ENCODE peak calls at places on chromosomes 3 and 15, in four cellular contexts. One of them, this sample, is unnamed.
A peak's percentile ranks its signal among the peaks of the same experiment; 100 is the strongest.

GRCh38 chr15:99976000-99976399 is 242.8 kb upstream of the LYSMD4 start:
- DNase-seq in tibial nerve: no peak
- DNase-seq in right atrium auricular region: no peak
- DNase-seq in psoas muscle: no peak
- DNase-seq in this sample: no peak

GRCh38 chr3:80993241-80993945 is 768.1 kb downstream of the GBE1 start:
- DNase-seq in tibial nerve: no peak
- DNase-seq in psoas muscle: no peak
- DNase-seq in right atrium auricular region: no peak
- DNase-seq in this sample: no peak

GRCh38 chr3:54527953-54528352 is 399.9 kb downstream of the LRTM1 start:
- DNase-seq in right atrium auricular region: no peak
- DNase-seq in psoas muscle: peak; percentile 24
- DNase-seq in tibial nerve: no peak
- DNase-seq in this sample: no peak

GRCh38 chr3:13093687-13094086 is 20.5 kb upstream of the IQSEC1 start:
- DNase-seq in tibial nerve: no peak
- DNase-seq in right atrium auricular region: no peak
- DNase-seq in psoas muscle: no peak
- DNase-seq in this sample: no peak

GRCh38 chr3:41102053-41102556 is 97.2 kb upstream of the CTNNB1 start:
- DNase-seq in right atrium auricular region: no peak
- DNase-seq in psoas muscle: no peak
- DNase-seq in tibial nerve: no peak
- DNase-seq in this sample: no peak

GRCh38 chr15:74275957-74276356 is 39.8 kb downstream of the CCDC33 start:
- DNase-seq in psoas muscle: no peak
- DNase-seq in tibial nerve: no peak
- DNase-seq in right atrium auricular region: no peak
- DNase-seq in this sample: no peak

GRCh38 chr3:123448503-123449091 is at the start of gene ADCY5:
- DNase-seq in right atrium auricular region: no peak
- DNase-seq in tibial nerve: no peak
- DNase-seq in psoas muscle: peak; percentile 19
- DNase-seq in this sample: no peak

GRCh38 chr3:189270248-189270832 is 98.6 kb downstream of the TPRG1 start:
- DNase-seq in psoas muscle: peak; percentile 32
- DNase-seq in right atrium auricular region: no peak
- DNase-seq in tibial nerve: no peak
- DNase-seq in this sample: peak; percentile 21

GRCh38 chr3:12076021-12076420 is 71.8 kb downstream of the SYN2 start:
- DNase-seq in psoas muscle: no peak
- DNase-seq in right atrium auricular region: no peak
- DNase-seq in tibial nerve: no peak
- DNase-seq in this sample: no peak

GRCh38 chr3:153099131-153099530 is 62.9 kb upstream of the RAP2B start:
- DNase-seq in tibial nerve: no peak
- DNase-seq in right atrium auricular region: no peak
- DNase-seq in psoas muscle: no peak
- DNase-seq in this sample: no peak

GRCh38 chr3:117444175-117444574 is 734.6 kb downstream of the TUSC7 start:
- DNase-seq in tibial nerve: no peak
- DNase-seq in psoas muscle: no peak
- DNase-seq in right atrium auricular region: no peak
- DNase-seq in this sample: no peak

GRCh38 chr3:55467099-55467498 is 20.0 kb downstream of the WNT5A start:
- DNase-seq in right atrium auricular region: no peak
- DNase-seq in psoas muscle: no peak
- DNase-seq in tibial nerve: no peak
- DNase-seq in this sample: no peak

GRCh38 chr3:73558399-73559075 is 66.2 kb downstream of the PDZRN3 start:
- DNase-seq in tibial nerve: no peak
- DNase-seq in psoas muscle: no peak
- DNase-seq in right atrium auricular region: no peak
- DNase-seq in this sample: no peak

DNA sequence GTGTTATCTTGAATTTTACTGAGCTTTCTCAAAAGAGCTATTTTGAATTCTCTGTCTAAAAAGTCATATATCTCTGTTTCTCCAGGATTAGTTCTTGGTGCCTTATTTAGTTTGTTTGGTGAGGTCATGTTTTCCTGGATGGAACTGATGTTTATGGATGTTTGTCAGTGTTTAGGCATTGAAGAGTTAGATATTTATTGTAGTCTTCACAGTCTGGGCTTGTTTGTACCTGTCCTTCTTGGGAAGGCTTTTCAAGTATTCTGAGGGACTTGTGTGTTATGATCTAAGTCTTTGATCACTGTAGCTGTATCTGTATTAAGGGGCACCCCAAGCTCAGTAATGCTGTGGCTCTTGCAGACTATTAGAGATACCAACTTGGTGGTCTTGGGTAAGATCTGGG is 10.6 kb upstream of the RAD51 start:
- DNase-seq in right atrium auricular region: no peak
- DNase-seq in tibial nerve: no peak
- DNase-seq in psoas muscle: no peak
- DNase-seq in this sample: no peak
- H3K27me3 ChIP-seq in right atrium auricular region: no peaks in the 10 kb centered on the region
- H3K27me3 ChIP-seq in tibial nerve: no peaks in the 10 kb centered on the region
- H3K27me3 ChIP-seq in psoas muscle: no peaks in the 10 kb centered on the region
- H3K27me3 ChIP-seq in this sample: no peaks in the 10 kb centered on the region

GRCh38 chr15:36885709-36886108 is 214.6 kb downstream of the MEIS2 start:
- DNase-seq in tibial nerve: no peak
- DNase-seq in right atrium auricular region: no peak
- DNase-seq in psoas muscle: no peak
- DNase-seq in this sample: no peak

GRCh38 chr15:36886135-36887011 is 214.0 kb downstream of the MEIS2 start:
- DNase-seq in tibial nerve: no peak
- DNase-seq in psoas muscle: no peak
- DNase-seq in right atrium auricular region: no peak
- DNase-seq in this sample: no peak

GRCh38 chr15:36888018-36888992 is 212.0 kb downstream of the MEIS2 start:
- DNase-seq in tibial nerve: no peak
- DNase-seq in psoas muscle: no peak
- DNase-seq in right atrium auricular region: no peak
- DNase-seq in this sample: peak; percentile 19

GRCh38 chr15:36884404-36885335 is 215.7 kb downstream of the MEIS2 start:
- DNase-seq in right atrium auricular region: no peak
- DNase-seq in tibial nerve: no peak
- DNase-seq in psoas muscle: no peak
- DNase-seq in this sample: no peak

GRCh38 chr15:36887214-36888017 is 212.9 kb downstream of the MEIS2 start:
- DNase-seq in right atrium auricular region: no peak
- DNase-seq in tibial nerve: no peak
- DNase-seq in psoas muscle: no peak
- DNase-seq in this sample: no peak
- H3K4me3 ChIP-seq in right atrium auricular region: peak overlapping the region; percentile 16
- H3K4me3 ChIP-seq in tibial nerve: no peak overlapping the region
- H3K4me3 ChIP-seq in psoas muscle: no peak overlapping the region
- H3K4me3 ChIP-seq in this sample: peak overlapping the region; percentile 37

DNA sequence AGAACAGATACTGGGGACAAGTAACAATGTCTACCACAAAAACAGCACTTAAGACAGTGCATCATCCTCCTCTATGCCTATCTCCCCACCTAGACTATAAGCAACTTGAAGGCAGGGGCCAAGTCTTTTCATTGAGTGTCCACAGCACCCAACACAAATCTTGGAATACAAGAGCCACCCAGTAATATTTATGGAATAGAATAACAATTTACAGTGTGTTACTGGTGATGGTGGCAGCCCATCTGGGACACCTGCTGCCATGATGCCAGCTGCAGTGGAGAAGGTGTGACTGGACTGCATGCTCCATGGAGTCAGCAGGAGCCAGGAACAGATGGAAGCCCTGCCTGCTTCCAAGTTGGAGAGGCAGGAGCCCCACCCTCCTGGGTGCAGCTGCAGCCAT is 94.7 kb downstream of the TPRA1 start:
- DNase-seq in psoas muscle: no peak
- DNase-seq in tibial nerve: no peak
- DNase-seq in right atrium auricular region: no peak
- DNase-seq in this sample: no peak
- H3K9me3 ChIP-seq in psoas muscle: no peaks in the 10 kb centered on the region
- H3K9me3 ChIP-seq in tibial nerve: no peaks in the 10 kb centered on the region
- H3K9me3 ChIP-seq in right atrium auricular region: no peaks in the 10 kb centered on the region
- H3K9me3 ChIP-seq in this sample: no peaks in the 10 kb centered on the region

GRCh38 chr3:195823286-195823685 is 11.6 kb upstream of the MUC4 start:
- DNase-seq in right atrium auricular region: no peak
- DNase-seq in psoas muscle: no peak
- DNase-seq in tibial nerve: no peak
- DNase-seq in this sample: no peak
- H3K27me3 ChIP-seq in right atrium auricular region: no peaks in the 10 kb centered on the region
- H3K27me3 ChIP-seq in psoas muscle: no peaks in the 10 kb centered on the region
- H3K27me3 ChIP-seq in tibial nerve: no peaks in the 10 kb centered on the region
- H3K27me3 ChIP-seq in this sample: peaks cover 10% of the 10 kb centered on the region

DNA sequence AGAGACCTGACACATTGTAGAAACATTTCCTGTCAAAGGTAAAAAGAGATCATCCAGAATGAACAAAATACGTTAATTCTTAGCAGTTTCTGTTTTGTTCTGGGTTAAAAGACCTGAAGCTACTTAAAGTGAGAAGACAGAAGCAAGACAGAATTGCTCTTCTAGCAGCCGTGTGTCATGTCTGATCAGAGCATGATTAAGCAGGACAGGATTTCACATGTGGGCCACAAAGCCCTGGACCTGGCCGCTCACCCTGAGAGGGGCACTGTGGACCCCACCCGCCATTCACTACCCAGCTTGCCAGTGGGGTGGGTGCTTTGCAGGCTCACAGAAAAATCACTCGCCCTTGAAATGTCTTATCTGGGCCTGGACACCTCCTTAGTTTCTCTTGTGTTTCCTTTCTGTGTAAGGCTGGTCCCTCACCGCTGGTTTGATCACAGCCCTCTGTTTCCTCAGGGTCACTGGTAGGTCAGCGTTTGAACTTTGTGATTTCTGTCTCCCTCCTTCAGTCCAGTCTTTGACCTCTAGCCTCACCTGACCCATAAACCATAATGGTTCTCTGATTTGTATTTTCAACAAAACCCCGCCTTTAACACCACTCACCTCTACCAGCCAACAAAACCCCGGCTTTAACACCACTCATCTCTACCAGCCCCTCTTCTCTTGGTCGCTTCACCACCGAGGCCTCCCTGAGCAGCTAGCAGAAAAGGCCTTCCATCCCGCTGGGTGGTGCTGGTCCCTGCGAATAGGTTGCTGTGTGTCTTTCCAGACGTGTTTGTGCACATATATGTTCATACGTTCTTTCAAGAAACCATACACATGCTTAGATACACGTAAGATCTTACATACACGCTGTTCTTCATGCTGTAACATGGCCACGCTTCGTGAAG is 185.0 kb downstream of the OR4M2 start:
- DNase-seq in psoas muscle: no peak
- DNase-seq in right atrium auricular region: no peak
- DNase-seq in tibial nerve: no peak
- DNase-seq in this sample: no peak
- H3K4me3 ChIP-seq in psoas muscle: no peak overlapping the region
- H3K4me3 ChIP-seq in right atrium auricular region: no peak overlapping the region
- H3K4me3 ChIP-seq in tibial nerve: no peak overlapping the region
- H3K4me3 ChIP-seq in this sample: no peak overlapping the region

DNA sequence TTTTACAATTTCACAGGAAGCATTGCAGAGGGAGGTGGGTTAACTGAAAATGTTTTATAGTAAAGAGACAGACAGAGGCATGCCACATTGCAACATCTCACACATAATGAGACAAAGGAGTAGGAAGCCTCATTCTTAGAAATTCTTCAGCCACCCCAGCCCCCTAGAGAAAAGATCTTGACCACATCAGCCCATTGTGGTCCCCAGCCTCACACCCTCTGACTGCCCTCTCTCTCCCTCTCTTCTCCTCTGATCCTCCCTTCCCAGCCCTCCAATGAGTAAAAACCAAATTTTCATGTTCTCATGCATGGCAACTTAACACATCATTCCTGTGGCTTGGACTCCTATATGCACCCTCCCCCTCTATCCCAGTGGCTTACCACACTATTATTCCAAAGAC is 174.1 kb downstream of the UACA start:
- DNase-seq in psoas muscle: no peak
- DNase-seq in tibial nerve: no peak
- DNase-seq in right atrium auricular region: no peak
- DNase-seq in this sample: no peak
- H3K9me3 ChIP-seq in psoas muscle: peaks cover 2% of the 10 kb centered on the region
- H3K9me3 ChIP-seq in tibial nerve: no peaks in the 10 kb centered on the region
- H3K9me3 ChIP-seq in right atrium auricular region: no peaks in the 10 kb centered on the region
- H3K9me3 ChIP-seq in this sample: no peaks in the 10 kb centered on the region

DNA sequence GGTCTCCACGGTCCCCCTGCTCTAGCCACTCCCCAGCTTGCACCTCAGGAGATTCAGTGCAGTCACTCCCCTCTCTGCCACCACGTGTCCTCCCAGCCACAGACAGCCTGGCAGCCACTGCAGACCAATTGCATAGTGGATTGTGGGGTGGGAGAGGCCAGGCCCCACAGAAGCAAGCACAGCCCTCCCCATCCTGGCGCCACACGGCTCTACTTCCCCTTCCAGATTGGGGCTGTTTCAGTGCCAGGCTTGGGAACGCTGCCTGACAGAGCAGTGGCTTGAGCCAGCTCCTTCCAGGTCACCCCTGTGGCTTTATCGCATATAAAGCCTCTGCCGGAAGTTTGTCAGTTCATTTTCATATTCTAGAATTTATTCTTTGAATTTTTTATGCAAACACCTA is 90.7 kb downstream of the TMEM266 start:
- DNase-seq in psoas muscle: peak; percentile 49
- DNase-seq in right atrium auricular region: no peak
- DNase-seq in tibial nerve: no peak
- DNase-seq in this sample: no peak
- H3K27me3 ChIP-seq in psoas muscle: no peaks in the 10 kb centered on the region
- H3K27me3 ChIP-seq in right atrium auricular region: no peaks in the 10 kb centered on the region
- H3K27me3 ChIP-seq in tibial nerve: no peaks in the 10 kb centered on the region
- H3K27me3 ChIP-seq in this sample: peaks cover 18% of the 10 kb centered on the region

GRCh38 chr15:65286704-65287514 is at the start of gene PARP16:
- DNase-seq in psoas muscle: peak; percentile 91
- DNase-seq in right atrium auricular region: peak; percentile 85
- DNase-seq in tibial nerve: peak; percentile 80
- DNase-seq in this sample: peak; percentile 88

GRCh38 chr15:65286069-65286703 is 497 bp downstream of the PARP16 start:
- DNase-seq in psoas muscle: no peak
- DNase-seq in tibial nerve: no peak
- DNase-seq in right atrium auricular region: no peak
- DNase-seq in this sample: no peak

GRCh38 chr15:65289261-65289854 is 2.7 kb upstream of the PARP16 start:
- DNase-seq in right atrium auricular region: no peak
- DNase-seq in psoas muscle: no peak
- DNase-seq in tibial nerve: no peak
- DNase-seq in this sample: no peak

GRCh38 chr15:65285291-65286068 is 1.2 kb downstream of the PARP16 start:
- DNase-seq in tibial nerve: no peak
- DNase-seq in right atrium auricular region: no peak
- DNase-seq in psoas muscle: no peak
- DNase-seq in this sample: no peak

DNA sequence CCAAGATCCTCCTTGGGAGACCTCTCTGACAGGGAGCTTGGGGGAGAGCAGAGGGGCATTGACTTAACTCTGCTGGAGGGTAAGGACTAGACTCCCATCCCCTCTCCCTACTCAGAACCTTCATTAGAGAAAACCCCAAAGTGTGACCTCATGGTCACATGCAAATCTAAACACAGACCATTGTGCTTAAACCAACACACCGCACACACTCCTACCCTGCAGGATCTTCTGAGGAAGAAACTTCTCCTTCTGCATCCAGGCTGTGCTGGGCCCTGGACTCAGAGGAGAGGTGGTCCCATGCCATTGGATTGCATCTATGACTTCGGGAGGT is 797 bp upstream of the PARP16 start:
- DNase-seq in right atrium auricular region: no peak
- DNase-seq in psoas muscle: no peak
- DNase-seq in tibial nerve: no peak
- DNase-seq in this sample: no peak
- H3K4me3 ChIP-seq in right atrium auricular region: no peak overlapping the region
- H3K4me3 ChIP-seq in psoas muscle: peak overlapping the region; percentile 71
- H3K4me3 ChIP-seq in tibial nerve: peak overlapping the region; percentile 69
- H3K4me3 ChIP-seq in this sample: no peak overlapping the region

This sample was measured in heart right ventricle.